ENCODE peak calls at places on chromosomes 11 and 22, in six cellular contexts. H is stimulated activated CD8-positive, alpha-beta memory T cell treated with anti-CD3 and anti-CD28 coated beads, Interleukin-15, amount 100 ng/mL, for 1 hour; Q is stimulated activated CD4-positive, alpha-beta T cell treated with anti-CD3 and anti-CD28 coated beads, Interleukin-15, amount 100 ng/mL, for 1 hour; X is endothelial cell; O is EL; N is left kidney. E is an unnamed sample.

GRCh38 chr11:113982306-113982705 is 7.4 kb downstream of the HTR3A start:
- DNase-seq in Q (no peak), N (no peak), X (no peak), H (no peak), O (no peak), E (no peak)

GRCh38 chr11:132718711-132719641 is 813.3 kb downstream of the OPCML start:
- DNase-seq in Q (no peak), O (no peak), N (peak), H (no peak), X (no peak), E (peak)

GRCh38 chr11:89487016-89487415 is 4.2 kb downstream of the NOX4 start:
- DNase-seq in O (peak), X (no peak), N (no peak), H (no peak), Q (no peak), E (no peak)

GRCh38 chr11:35223429-35223828 is 84.5 kb downstream of the CD44 start:
- DNase-seq in O (peak), N (peak), X (no peak), Q (no peak), H (no peak), E (peak)

GRCh38 chr11:34052608-34053160 is 1.2 kb downstream of the CAPRIN1 start:
- DNase-seq in Q (no peak), X (peak), H (no peak), N (peak), O (peak), E (peak)

GRCh38 chr11:46969379-46969778 is 32.8 kb downstream of the CSTPP1 start:
- DNase-seq in H (no peak), O (no peak), N (no peak), X (no peak), Q (no peak), E (no peak)

GRCh38 chr11:62575156-62575555 is 1.5 kb upstream of the EEF1G start:
- DNase-seq in N (no peak), Q (no peak), O (no peak), X (no peak), H (no peak), E (no peak)

GRCh38 chr22:27554106-27554814 is 247.3 kb downstream of the MN1 start:
- DNase-seq in Q (no peak), N (peak), H (no peak), O (peak), X (no peak), E (peak)

GRCh38 chr11:134597452-134597851 is 185.4 kb upstream of the B3GAT1 start:
- DNase-seq in X (no peak), H (no peak), N (no peak), Q (no peak), O (no peak), E (no peak)

GRCh38 chr11:103609117-103610066 is 427.0 kb upstream of the DDI1 start:
- DNase-seq in H (no peak), Q (no peak), N (no peak), O (peak), X (peak), E (peak)

GRCh38 chr11:68370211-68371111 is 58.1 kb downstream of the LRP5 start:
- DNase-seq in N (peak), H (no peak), O (no peak), Q (no peak), X (no peak), E (peak)

GRCh38 chr11:128948583-128948982 is 5.9 kb upstream of the TP53AIP1 start:
- DNase-seq in N (peak), Q (no peak), X (peak), H (no peak), O (no peak), E (no peak)

GRCh38 chr11:70397983-70398833 is at the start of gene CTTN:
- DNase-seq in O (peak), H (no peak), X (peak), Q (peak), N (peak), E (peak)

GRCh38 chr11:73359341-73359740 is 16.9 kb upstream of the RELT start:
- DNase-seq in X (no peak), O (peak), H (no peak), N (no peak), Q (no peak), E (no peak)

GRCh38 chr11:34395916-34396555 is 38.2 kb upstream of the ABTB2 start:
- DNase-seq in N (no peak), O (peak), X (no peak), Q (no peak), H (no peak), E (peak)

GRCh38 chr11:123060265-123061000 is 1.5 kb downstream of the HSPA8 start:
- DNase-seq in N (no peak), Q (no peak), O (peak), H (no peak), X (no peak), E (no peak)

GRCh38 chr11:118318112-118319030 is 13.8 kb downstream of the CD3E start:
- DNase-seq in Q (no peak), O (no peak), N (no peak), X (no peak), H (no peak), E (no peak)

GRCh38 chr22:43404673-43405385 is 7.0 kb upstream of the MPPED1 start:
- DNase-seq in Q (no peak), N (no peak), X (no peak), O (no peak), H (no peak), E (no peak)

GRCh38 chr22:22591348-22592299 is 32.6 kb upstream of the PRAME start:
- DNase-seq in X (no peak), N (no peak), H (no peak), O (no peak), Q (no peak), E (no peak)

GRCh38 chr11:35549787-35550186 is 24.4 kb upstream of the PAMR1 start:
- DNase-seq in O (peak), X (no peak), H (no peak), N (peak), Q (no peak), E (peak)

GRCh38 chr22:24968066-24968561 is 15.6 kb downstream of the KIAA1671 start:
- DNase-seq in O (peak), N (no peak), Q (no peak), X (no peak), H (no peak), E (no peak)

GRCh38 chr22:38751422-38752346 is 4.1 kb downstream of the SUN2 start:
- DNase-seq in Q (peak), H (peak), X (no peak), N (no peak), O (no peak), E (no peak)

GRCh38 chr11:16986434-16987204 is 27.6 kb downstream of the PLEKHA7 start:
- DNase-seq in X (no peak), O (no peak), N (peak), H (peak), Q (no peak), E (no peak)

GRCh38 chr11:69545976-69546617 is 64.6 kb downstream of the LINC01488 start:
- DNase-seq in H (no peak), N (no peak), Q (no peak), X (no peak), O (no peak), E (no peak)

GRCh38 chr11:2539761-2540520 is 95.1 kb downstream of the KCNQ1 start:
- DNase-seq in X (no peak), O (no peak), Q (no peak), N (peak), H (no peak), E (no peak)

GRCh38 chr11:120929664-120930154 is 94.2 kb upstream of the TBCEL start:
- DNase-seq in O (peak), N (peak), H (no peak), Q (no peak), X (peak), E (peak)

GRCh38 chr11:134391170-134391569 is 20.9 kb downstream of the B3GAT1 start:
- DNase-seq in O (no peak), N (no peak), X (no peak), Q (no peak), H (no peak), E (no peak)

GRCh38 chr11:34630544-34630943 is 9.7 kb downstream of the EHF start:
- DNase-seq in Q (no peak), N (peak), O (no peak), H (no peak), X (no peak), E (no peak)

GRCh38 chr11:115930276-115930675 is 426.1 kb upstream of the CADM1 start:
- DNase-seq in X (no peak), Q (no peak), H (no peak), N (no peak), O (no peak), E (no peak)

GRCh38 chr11:72584933-72585597 is 89.2 kb downstream of the PDE2A start:
- DNase-seq in N (no peak), X (no peak), O (no peak), Q (no peak), H (no peak), E (no peak)

GRCh38 chr11:73228268-73229134 is 10.4 kb downstream of the P2RY2 start:
- DNase-seq in X (no peak), Q (no peak), H (no peak), O (no peak), N (no peak), E (no peak)

GRCh38 chr11:31437742-31438435 is 68.2 kb downstream of the DNAJC24 start:
- DNase-seq in Q (no peak), O (peak), N (no peak), X (no peak), H (no peak), E (peak)

GRCh38 chr11:74437441-74437840 is 29.9 kb downstream of the KCNE3 start:
- DNase-seq in N (no peak), X (no peak), H (no peak), Q (no peak), O (no peak), E (no peak)

GRCh38 chr11:124879999-124880611 is 14.9 kb downstream of the ROBO3 start:
- DNase-seq in Q (no peak), X (no peak), H (no peak), O (no peak), N (no peak), E (no peak)

GRCh38 chr22:46091277-46091977 is 58.9 kb upstream of the PPARA start:
- DNase-seq in N (no peak), H (no peak), Q (no peak), X (no peak), O (no peak), E (no peak)

GRCh38 chr11:79189055-79189454 is 251.8 kb downstream of the TENM4 start:
- DNase-seq in N (no peak), X (no peak), Q (no peak), H (no peak), O (no peak), E (no peak)

GRCh38 chr11:2094354-2095197 is 44.6 kb downstream of the IGF2 start:
- DNase-seq in X (no peak), H (no peak), O (no peak), Q (no peak), N (no peak), E (no peak)

GRCh38 chr22:26318975-26319374 is 110.1 kb upstream of the ASPHD2 start:
- DNase-seq in H (no peak), Q (no peak), O (peak), X (peak), N (no peak), E (no peak)

GRCh38 chr11:133549796-133550195 is 17.5 kb upstream of the OPCML start:
- DNase-seq in N (peak), H (no peak), Q (no peak), O (no peak), X (no peak), E (no peak)

GRCh38 chr22:49545606-49546005 is 282.1 kb downstream of the BRD1 start:
- DNase-seq in Q (no peak), O (no peak), N (no peak), H (no peak), X (no peak), E (no peak)